ENCODE peak calls at places on chromosomes 3 and 15, in five cellular contexts. Z is effector memory CD4-positive, alpha-beta T cell; C is body of pancreas; P is CD4-positive, CD25-positive, alpha-beta regulatory T cell; J is psoas muscle. L is an unnamed sample.

GRCh38 chr3:150359381-150359780 is 48.7 kb upstream of the TSC22D2 start:
- DNase-seq in J (no peak), C (no peak), Z (no peak), P (no peak), L (no peak)

GRCh38 chr3:135072431-135072830 is 277.4 kb downstream of the EPHB1 start:
- DNase-seq in C (no peak), J (no peak), Z (no peak), P (no peak), L (no peak)

GRCh38 chr3:128385080-128385832 is 81.4 kb downstream of the DNAJB8 start:
- DNase-seq in Z (no peak), J (peak), P (no peak), C (peak), L (peak)

GRCh38 chr3:108437439-108437838 is 73.0 kb downstream of the MYH15 start:
- DNase-seq in P (no peak), Z (no peak), J (no peak), C (peak), L (no peak)

GRCh38 chr3:160278210-160278609 is 53.0 kb downstream of the C3orf80 start:
- DNase-seq in Z (no peak), C (no peak), J (no peak), P (no peak), L (no peak)

GRCh38 chr15:64825431-64826294 is at the start of gene PIF1:
- DNase-seq in J (peak), Z (peak), P (peak), C (peak), L (peak)

GRCh38 chr3:43729707-43730399 is 39.1 kb downstream of the ABHD5 start:
- DNase-seq in Z (no peak), J (no peak), C (peak), P (no peak), L (no peak)

GRCh38 chr3:123126653-123127052 is 59.8 kb downstream of the PDIA5 start:
- DNase-seq in J (no peak), Z (no peak), P (no peak), C (no peak), L (no peak)

GRCh38 chr3:173396191-173397041 is 1.1 kb upstream of the NLGN1 start:
- DNase-seq in P (no peak), J (no peak), C (peak), Z (no peak), L (peak)

GRCh38 chr3:179421500-179421899 is 29.8 kb downstream of the GNB4 start:
- DNase-seq in P (no peak), J (no peak), C (peak), Z (no peak), L (peak)

GRCh38 chr15:60408438-60409105 is 10.8 kb upstream of the ANXA2 start:
- DNase-seq in C (no peak), Z (no peak), P (no peak), J (no peak), L (no peak)

GRCh38 chr15:38854506-38854905 is 289.9 kb upstream of the RASGRP1 start:
- DNase-seq in J (no peak), P (no peak), Z (no peak), C (no peak), L (no peak)

GRCh38 chr15:76802411-76802810 is 102.7 kb downstream of the SCAPER start:
- DNase-seq in J (no peak), C (no peak), Z (no peak), P (no peak), L (no peak)
- H3K27ac ChIP-seq in J (no peak), C (no peak), Z (no peak), P (no peak), L (no peak)

GRCh38 chr3:12229144-12229871 is 59.6 kb upstream of the PPARG start:
- DNase-seq in Z (no peak), C (no peak), J (no peak), P (no peak), L (no peak)
- H3K27ac ChIP-seq in Z (no peak), C (no peak), J (no peak), P (no peak), L (no peak)

GRCh38 chr15:71364117-71364584 is 248.9 kb downstream of the THSD4 start:
- DNase-seq in C (no peak), J (no peak), Z (no peak), P (no peak), L (no peak)

GRCh38 chr15:71362987-71363968 is 248.0 kb downstream of the THSD4 start:
- DNase-seq in C (no peak), P (no peak), Z (no peak), J (no peak), L (no peak)

GRCh38 chr15:71359246-71359645 is 244.0 kb downstream of the THSD4 start:
- DNase-seq in Z (no peak), C (no peak), P (no peak), J (no peak), L (no peak)

GRCh38 chr15:71366522-71366921 is 251.3 kb downstream of the THSD4 start:
- DNase-seq in J (no peak), C (no peak), P (no peak), Z (no peak), L (no peak)

GRCh38 chr15:71362556-71362955 is 247.3 kb downstream of the THSD4 start:
- DNase-seq in C (no peak), Z (no peak), J (no peak), P (no peak), L (no peak)
- H3K27ac ChIP-seq in C (no peak), Z (no peak), J (no peak), P (no peak), L (no peak)

GRCh38 chr3:170301404-170301803 is 56.1 kb upstream of the SKIL start:
- DNase-seq in C (no peak), J (no peak), Z (no peak), P (no peak), L (no peak)
- H3K27ac ChIP-seq in C (no peak), J (no peak), Z (no peak), P (no peak), L (no peak)

GRCh38 chr3:89113887-89114840 is 6.7 kb downstream of the EPHA3 start:
- DNase-seq in Z (no peak), P (no peak), J (peak), C (peak), L (peak)
- H3K27ac ChIP-seq in Z (no peak), P (no peak), J (no peak), C (no peak), L (no peak)

DNA sequence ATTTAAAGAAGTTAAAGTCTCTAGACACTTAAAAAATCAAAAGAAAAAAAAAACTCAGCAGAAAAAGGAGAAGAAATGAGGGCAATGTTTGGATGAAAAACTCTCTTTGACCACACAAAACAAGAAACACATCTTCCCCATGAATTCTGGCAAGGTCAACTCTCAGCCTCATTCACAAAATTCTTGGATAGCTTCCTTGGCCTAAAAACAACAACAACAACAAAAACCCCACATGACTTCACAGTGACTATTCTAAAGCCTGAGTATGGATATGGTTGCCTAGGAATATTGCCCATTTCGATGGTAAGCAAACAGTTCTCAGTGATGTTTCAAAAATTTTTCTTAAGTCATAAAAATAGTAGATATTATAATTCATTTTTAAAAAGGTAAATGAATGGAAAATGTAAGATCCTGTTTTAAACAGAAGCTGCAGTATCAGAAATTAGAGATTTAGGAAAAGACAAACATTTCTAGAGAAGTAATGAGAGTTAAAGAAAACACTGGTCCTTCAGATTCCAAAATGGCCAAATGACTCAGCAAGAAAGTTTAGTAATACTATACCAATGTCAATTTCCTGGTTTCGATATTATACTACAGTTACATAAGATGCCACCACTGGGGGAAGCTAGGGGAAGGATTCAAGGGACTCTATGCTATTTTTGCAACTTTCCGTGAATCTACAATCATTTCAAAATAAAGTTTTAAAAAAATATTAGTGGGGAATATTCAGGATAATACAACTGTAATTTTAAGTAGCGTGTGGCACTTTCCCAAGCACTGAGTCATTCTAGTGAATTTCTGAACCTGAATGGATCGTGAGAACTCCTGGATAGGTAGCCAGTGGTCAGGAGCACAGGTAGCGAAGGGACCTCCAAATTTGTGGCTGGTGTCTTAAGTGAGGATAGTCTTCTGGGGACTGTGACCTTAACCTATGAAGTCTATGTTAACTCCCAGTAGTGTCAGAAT is 37.8 kb downstream of the TMCC1 start:
- DNase-seq in P (no peak), J (no peak), C (no peak), Z (no peak), L (peak)
- H3K27ac ChIP-seq in P (no peak), J (peak), C (no peak), Z (no peak), L (no peak)

DNA sequence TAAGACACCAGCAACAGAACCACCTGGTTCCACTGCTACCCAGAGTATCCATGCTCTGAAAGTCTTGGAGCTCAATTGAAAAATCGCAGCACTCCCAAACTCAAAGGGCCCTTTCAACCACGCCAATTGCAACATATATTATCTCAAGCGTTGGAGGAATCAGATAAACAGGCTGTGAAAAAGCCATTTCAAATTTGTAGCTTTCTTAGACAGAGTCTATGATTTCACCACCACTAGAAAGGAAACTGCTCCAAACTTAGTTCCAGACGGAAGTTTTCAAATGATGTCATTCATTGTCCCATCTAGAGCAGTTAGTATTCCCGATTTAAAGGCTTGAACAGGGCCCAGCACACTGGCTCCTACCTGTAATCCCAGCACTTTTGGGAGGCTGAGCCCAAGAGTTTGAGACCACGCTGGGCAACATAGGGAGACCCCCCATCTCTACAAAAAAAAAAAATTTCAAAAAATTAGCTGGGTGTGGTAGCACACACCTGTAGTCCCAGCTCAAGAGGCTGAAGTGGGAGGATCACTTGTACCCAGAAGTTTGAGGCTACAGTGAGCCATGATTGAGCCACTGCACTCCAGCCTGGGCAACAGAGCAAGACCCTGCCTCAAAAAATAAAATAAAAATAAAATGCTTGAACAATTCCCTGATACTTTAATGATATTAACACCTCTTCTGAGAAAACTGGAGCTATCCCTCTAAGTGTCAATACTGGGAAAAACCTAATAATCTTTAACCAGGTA is 16.8 kb downstream of the TNIK start:
- DNase-seq in P (no peak), C (no peak), Z (no peak), J (no peak), L (no peak)
- H3K27ac ChIP-seq in P (no peak), C (no peak), Z (no peak), J (no peak), L (no peak)

GRCh38 chr3:29512620-29513019 is 231.7 kb downstream of the RBMS3 start:
- DNase-seq in Z (no peak), C (no peak), J (no peak), P (no peak), L (no peak)
- H3K27ac ChIP-seq in Z (no peak), C (no peak), J (no peak), P (no peak), L (peak)